ENCODE peak calls at places on chromosomes 11 and 22, in five cellular contexts. W is posterior vena cava, Q is NCI-H2029, R is EL, E is AG09309. D is an unnamed sample.

GRCh38 chr11:70460959-70461358 is 62.6 kb downstream of the CTTN start:
- DNase-seq in W (peak), R (no peak), E (no peak), Q (no peak), D (no peak)

GRCh38 chr22:42939941-42940653 is 74.9 kb downstream of the PACSIN2 start:
- DNase-seq in E (no peak), W (no peak), Q (peak), R (peak), D (no peak)

GRCh38 chr11:26229270-26229669 is 102.7 kb upstream of the ANO3 start:
- DNase-seq in E (no peak), Q (no peak), R (peak), W (no peak), D (no peak)

GRCh38 chr11:130071211-130071712 is 1.6 kb downstream of the APLP2 start:
- DNase-seq in Q (peak), R (peak), W (no peak), E (no peak), D (no peak)

GRCh38 chr11:26439854-26440253 is 107.9 kb downstream of the ANO3 start:
- DNase-seq in W (no peak), R (no peak), Q (no peak), E (no peak), D (no peak)

GRCh38 chr11:84313830-84314359 is 1027.7 kb upstream of the CCDC90B start:
- DNase-seq in R (no peak), E (no peak), W (no peak), Q (no peak), D (no peak)

GRCh38 chr22:23376256-23376655 is 195.9 kb downstream of the BCR start:
- DNase-seq in Q (peak), R (peak), E (no peak), W (no peak), D (peak)

GRCh38 chr11:128318856-128319474 is 268.4 kb downstream of the ETS1 start:
- DNase-seq in E (no peak), R (peak), W (no peak), Q (no peak), D (no peak)

GRCh38 chr22:50308597-50308935 is 1.1 kb upstream of the PLXNB2 start:
- DNase-seq in E (no peak), W (peak), Q (no peak), R (peak), D (no peak)

GRCh38 chr22:24474221-24474620 is 20.9 kb upstream of the UPB1 start:
- DNase-seq in R (peak), Q (no peak), W (no peak), E (peak), D (no peak)

GRCh38 chr11:114440971-114441810 is 1.9 kb downstream of the REXO2 start:
- DNase-seq in E (no peak), Q (no peak), R (no peak), W (no peak), D (no peak)

GRCh38 chr11:8068605-8069221 is 12.3 kb upstream of the TUB start:
- DNase-seq in R (peak), W (no peak), E (no peak), Q (no peak), D (peak)

GRCh38 chr11:103842795-103843194 is 193.6 kb upstream of the DDI1 start:
- DNase-seq in W (no peak), Q (no peak), E (peak), R (peak), D (no peak)

GRCh38 chr11:68842427-68843051 is 823 bp upstream of the CPT1A start:
- DNase-seq in Q (no peak), E (no peak), W (no peak), R (no peak), D (no peak)

GRCh38 chr11:6333112-6333511 is 12.8 kb upstream of the CAVIN3 start:
- DNase-seq in R (no peak), W (no peak), E (no peak), Q (peak), D (no peak)

GRCh38 chr11:119371778-119372182 is 9.7 kb downstream of the USP2 start:
- DNase-seq in R (no peak), Q (no peak), E (no peak), W (peak), D (no peak)

GRCh38 chr11:82701847-82702520 is 31.7 kb downstream of the FAM181B start:
- DNase-seq in W (no peak), Q (no peak), R (peak), E (no peak), D (no peak)

GRCh38 chr11:80617156-80617555 is 1176.3 kb upstream of the TENM4 start:
- DNase-seq in W (no peak), R (no peak), E (no peak), Q (no peak), D (no peak)

GRCh38 chr11:62373464-62374110 is 36.3 kb downstream of the ASRGL1 start:
- DNase-seq in E (no peak), Q (no peak), W (no peak), R (no peak), D (no peak)

GRCh38 chr11:23425379-23425778 is 565.1 kb upstream of the CCDC179 start:
- DNase-seq in W (no peak), E (no peak), Q (no peak), R (no peak), D (no peak)

GRCh38 chr22:38802671-38803121 is 8.8 kb upstream of the DNAL4 start:
- DNase-seq in Q (no peak), R (peak), E (peak), W (peak), D (no peak)

GRCh38 chr11:130476922-130477491 is 28.6 kb downstream of the ADAMTS15 start:
- DNase-seq in E (no peak), R (no peak), W (no peak), Q (no peak), D (no peak)

GRCh38 chr22:49749227-49749626 is 78.4 kb downstream of the BRD1 start:
- DNase-seq in Q (no peak), E (no peak), R (no peak), W (peak), D (peak)

GRCh38 chr11:16179668-16180067 is 176.7 kb downstream of the SOX6 start:
- DNase-seq in W (no peak), R (peak), Q (no peak), E (no peak), D (no peak)

GRCh38 chr22:30720263-30720837 is 25.7 kb downstream of the OSBP2 start:
- DNase-seq in W (no peak), E (no peak), R (no peak), Q (peak), D (peak)

GRCh38 chr11:43250309-43250708 is 61.5 kb upstream of the API5 start:
- DNase-seq in R (no peak), E (no peak), W (no peak), Q (no peak), D (no peak)

GRCh38 chr22:46070722-46071450 is 79.4 kb upstream of the PPARA start:
- DNase-seq in Q (peak), W (peak), R (peak), E (no peak), D (peak)

GRCh38 chr11:125286486-125286885 is 121.9 kb downstream of the PKNOX2 start:
- DNase-seq in W (no peak), R (no peak), Q (no peak), E (no peak), D (no peak)

GRCh38 chr22:19973551-19974183 is 32.0 kb upstream of the TXNRD2 start:
- DNase-seq in R (no peak), Q (no peak), W (no peak), E (no peak), D (no peak)

GRCh38 chr11:119025978-119026766 is 4.5 kb downstream of the SLC37A4 start:
- DNase-seq in Q (no peak), E (no peak), R (no peak), W (peak), D (no peak)

GRCh38 chr22:23530766-23531282 is 49.3 kb downstream of the IGLL1 start:
- DNase-seq in Q (no peak), E (no peak), R (no peak), W (peak), D (peak)

D was measured in mesenteric fat pad.